ENCODE peak calls at places on chromosomes 12 and 14, in four cellular contexts. One of them, this sample, is unnamed.

GRCh38 chr12:131610181-131610580 is 100.7 kb upstream of the SFSWAP start:
- DNase-seq in astrocyte of the spinal cord: no peak
- DNase-seq in SW 1271: no peak
- DNase-seq in dermis blood vessel endothelial cell: no peak
- DNase-seq in this sample: no peak

GRCh38 chr14:34301107-34301734 is 160.8 kb downstream of the SPTSSA start:
- DNase-seq in astrocyte of the spinal cord: peak; percentile 40
- DNase-seq in SW 1271: peak; percentile 31
- DNase-seq in dermis blood vessel endothelial cell: peak; percentile 74
- DNase-seq in this sample: peak; percentile 57

GRCh38 chr14:104596451-104596918 is 8.1 kb downstream of the TMEM179 start:
- DNase-seq in astrocyte of the spinal cord: no peak
- DNase-seq in SW 1271: no peak
- DNase-seq in dermis blood vessel endothelial cell: no peak
- DNase-seq in this sample: no peak

GRCh38 chr14:54894995-54895394 is 7.6 kb downstream of the GCH1 start:
- DNase-seq in astrocyte of the spinal cord: no peak
- DNase-seq in SW 1271: no peak
- DNase-seq in dermis blood vessel endothelial cell: peak; percentile 58
- DNase-seq in this sample: no peak

GRCh38 chr12:12207746-12208145 is 59.1 kb downstream of the LRP6 start:
- DNase-seq in astrocyte of the spinal cord: peak; percentile 22
- DNase-seq in SW 1271: no peak
- DNase-seq in dermis blood vessel endothelial cell: no peak
- DNase-seq in this sample: no peak

GRCh38 chr14:91173221-91173670 is 59.4 kb downstream of the DGLUCY start:
- DNase-seq in astrocyte of the spinal cord: peak; percentile 72
- DNase-seq in SW 1271: peak; percentile 68
- DNase-seq in dermis blood vessel endothelial cell: peak; percentile 92
- DNase-seq in this sample: peak; percentile 95

GRCh38 chr12:53068811-53069585 is 10.2 kb downstream of the SPRYD3 start:
- DNase-seq in astrocyte of the spinal cord: no peak
- DNase-seq in SW 1271: no peak
- DNase-seq in dermis blood vessel endothelial cell: no peak
- DNase-seq in this sample: peak; percentile 58

GRCh38 chr14:74907744-74908143 is 15.3 kb downstream of the RPS6KL1 start:
- DNase-seq in astrocyte of the spinal cord: no peak
- DNase-seq in SW 1271: no peak
- DNase-seq in dermis blood vessel endothelial cell: peak; percentile 7
- DNase-seq in this sample: no peak

GRCh38 chr12:3520711-3521110 is 29.7 kb downstream of the PRMT8 start:
- DNase-seq in astrocyte of the spinal cord: no peak
- DNase-seq in SW 1271: no peak
- DNase-seq in dermis blood vessel endothelial cell: no peak
- DNase-seq in this sample: no peak

GRCh38 chr12:104764225-104765073 is 193.6 kb downstream of the SLC41A2 start:
- DNase-seq in astrocyte of the spinal cord: no peak
- DNase-seq in SW 1271: no peak
- DNase-seq in dermis blood vessel endothelial cell: no peak
- DNase-seq in this sample: no peak

GRCh38 chr12:108629824-108630476 is 3.7 kb downstream of the SELPLG start:
- DNase-seq in astrocyte of the spinal cord: peak; percentile 75
- DNase-seq in SW 1271: no peak
- DNase-seq in dermis blood vessel endothelial cell: peak; percentile 81
- DNase-seq in this sample: peak; percentile 76

GRCh38 chr12:124217508-124217981 is 77.3 kb upstream of the RFLNA start:
- DNase-seq in astrocyte of the spinal cord: peak; percentile 17
- DNase-seq in SW 1271: no peak
- DNase-seq in dermis blood vessel endothelial cell: no peak
- DNase-seq in this sample: peak; percentile 65

GRCh38 chr12:30989754-30990153 is 63.2 kb downstream of the TSPAN11 start:
- DNase-seq in astrocyte of the spinal cord: no peak
- DNase-seq in SW 1271: peak; percentile 11
- DNase-seq in dermis blood vessel endothelial cell: peak; percentile 50
- DNase-seq in this sample: peak; percentile 95

GRCh38 chr14:90970167-90970600 is 90.3 kb downstream of the RPS6KA5 start:
- DNase-seq in astrocyte of the spinal cord: peak; percentile 4
- DNase-seq in SW 1271: peak; percentile 11
- DNase-seq in dermis blood vessel endothelial cell: peak; percentile 36
- DNase-seq in this sample: no peak

GRCh38 chr14:59278111-59278510 is 89.6 kb downstream of the DAAM1 start:
- DNase-seq in astrocyte of the spinal cord: peak; percentile 90
- DNase-seq in SW 1271: peak; percentile 90
- DNase-seq in dermis blood vessel endothelial cell: peak; percentile 91
- DNase-seq in this sample: no peak

GRCh38 chr14:56592746-56593544 is 13.3 kb downstream of the TMEM260 start:
- DNase-seq in astrocyte of the spinal cord: no peak
- DNase-seq in SW 1271: no peak
- DNase-seq in dermis blood vessel endothelial cell: no peak
- DNase-seq in this sample: no peak

GRCh38 chr12:2876431-2877046 is 435 bp downstream of the FOXM1 start:
- DNase-seq in astrocyte of the spinal cord: peak; percentile 31
- DNase-seq in SW 1271: peak; percentile 64
- DNase-seq in dermis blood vessel endothelial cell: peak; percentile 45
- DNase-seq in this sample: no peak

GRCh38 chr14:75258079-75258802 is 20.4 kb upstream of the FOS start:
- DNase-seq in astrocyte of the spinal cord: peak; percentile 14
- DNase-seq in SW 1271: no peak
- DNase-seq in dermis blood vessel endothelial cell: no peak
- DNase-seq in this sample: no peak

GRCh38 chr12:113889076-113889475 is 77.0 kb downstream of the RBM19 start:
- DNase-seq in astrocyte of the spinal cord: peak; percentile 28
- DNase-seq in SW 1271: no peak
- DNase-seq in dermis blood vessel endothelial cell: no peak
- DNase-seq in this sample: no peak

GRCh38 chr12:109255377-109255776 is 53.7 kb downstream of the FOXN4 start:
- DNase-seq in astrocyte of the spinal cord: no peak
- DNase-seq in SW 1271: no peak
- DNase-seq in dermis blood vessel endothelial cell: peak; percentile 51
- DNase-seq in this sample: peak; percentile 84

GRCh38 chr12:27696864-27697564 is 767 bp downstream of the REP15 start:
- DNase-seq in astrocyte of the spinal cord: no peak
- DNase-seq in SW 1271: no peak
- DNase-seq in dermis blood vessel endothelial cell: no peak
- DNase-seq in this sample: no peak

GRCh38 chr12:105445261-105446015 is 114.9 kb downstream of the C12orf75 start:
- DNase-seq in astrocyte of the spinal cord: peak; percentile 41
- DNase-seq in SW 1271: peak; percentile 1
- DNase-seq in dermis blood vessel endothelial cell: peak; percentile 99
- DNase-seq in this sample: no peak

GRCh38 chr14:103155013-103155412 is 31.8 kb downstream of the TNFAIP2 start:
- DNase-seq in astrocyte of the spinal cord: no peak
- DNase-seq in SW 1271: peak; percentile 71
- DNase-seq in dermis blood vessel endothelial cell: no peak
- DNase-seq in this sample: peak; percentile 39

GRCh38 chr12:22100952-22101748 is 55.1 kb downstream of the CMAS start:
- DNase-seq in astrocyte of the spinal cord: peak; percentile 70
- DNase-seq in SW 1271: peak; percentile 60
- DNase-seq in dermis blood vessel endothelial cell: peak; percentile 63
- DNase-seq in this sample: peak; percentile 89

GRCh38 chr14:69237584-69237983 is 22.4 kb upstream of the GALNT16 start:
- DNase-seq in astrocyte of the spinal cord: no peak
- DNase-seq in SW 1271: no peak
- DNase-seq in dermis blood vessel endothelial cell: no peak
- DNase-seq in this sample: no peak

GRCh38 chr14:26008290-26008689 is 589.5 kb downstream of the NOVA1 start:
- DNase-seq in astrocyte of the spinal cord: no peak
- DNase-seq in SW 1271: peak; percentile 7
- DNase-seq in dermis blood vessel endothelial cell: peak; percentile 56
- DNase-seq in this sample: peak; percentile 75

This sample was measured in endodermal cell.